ENCODE peak calls at places on chromosome 10, in eight cellular contexts. One of them, this sample, is unnamed.

GRCh38 chr10:88555190-88555894 is 27.8 kb downstream of the RNLS start:
- DNase-seq in upper lobe of right lung: no peak
- DNase-seq in suprapubic skin: no peak
- DNase-seq in GM13976: no peak
- DNase-seq in astrocyte of the spinal cord: no peak
- DNase-seq in GM10248: no peak
- DNase-seq in esophagus squamous epithelium: no peak
- DNase-seq in AG09319: no peak
- DNase-seq in this sample: peak; percentile 22

GRCh38 chr10:43093423-43094090 is 16.7 kb downstream of the RET start:
- DNase-seq in GM10248: no peak
- DNase-seq in upper lobe of right lung: no peak
- DNase-seq in GM13976: no peak
- DNase-seq in astrocyte of the spinal cord: no peak
- DNase-seq in esophagus squamous epithelium: no peak
- DNase-seq in suprapubic skin: no peak
- DNase-seq in AG09319: no peak
- DNase-seq in this sample: no peak

GRCh38 chr10:44394696-44395383 is 9.9 kb upstream of the CXCL12 start:
- DNase-seq in suprapubic skin: no peak
- DNase-seq in upper lobe of right lung: peak; percentile 27
- DNase-seq in esophagus squamous epithelium: no peak
- DNase-seq in astrocyte of the spinal cord: no peak
- DNase-seq in AG09319: no peak
- DNase-seq in GM10248: no peak
- DNase-seq in GM13976: no peak
- DNase-seq in this sample: no peak

GRCh38 chr10:129093641-129094040 is 373.4 kb upstream of the MGMT start:
- DNase-seq in AG09319: no peak
- DNase-seq in esophagus squamous epithelium: no peak
- DNase-seq in upper lobe of right lung: no peak
- DNase-seq in GM10248: no peak
- DNase-seq in GM13976: no peak
- DNase-seq in suprapubic skin: no peak
- DNase-seq in astrocyte of the spinal cord: no peak
- DNase-seq in this sample: no peak

GRCh38 chr10:59872892-59873463 is 33.4 kb downstream of the CCDC6 start:
- DNase-seq in suprapubic skin: no peak
- DNase-seq in GM13976: no peak
- DNase-seq in upper lobe of right lung: no peak
- DNase-seq in astrocyte of the spinal cord: peak; percentile 92
- DNase-seq in esophagus squamous epithelium: peak; percentile 6
- DNase-seq in GM10248: no peak
- DNase-seq in AG09319: peak; percentile 56
- DNase-seq in this sample: peak; percentile 98

GRCh38 chr10:5317547-5318107 is 47.1 kb upstream of the UCN3 start:
- DNase-seq in AG09319: no peak
- DNase-seq in GM10248: no peak
- DNase-seq in astrocyte of the spinal cord: peak; percentile 70
- DNase-seq in suprapubic skin: no peak
- DNase-seq in GM13976: no peak
- DNase-seq in upper lobe of right lung: no peak
- DNase-seq in esophagus squamous epithelium: no peak
- DNase-seq in this sample: peak; percentile 74

GRCh38 chr10:114691442-114691941 is 33.4 kb upstream of the ABLIM1 start:
- DNase-seq in suprapubic skin: no peak
- DNase-seq in astrocyte of the spinal cord: peak; percentile 69
- DNase-seq in upper lobe of right lung: no peak
- DNase-seq in GM10248: no peak
- DNase-seq in AG09319: no peak
- DNase-seq in esophagus squamous epithelium: no peak
- DNase-seq in GM13976: no peak
- DNase-seq in this sample: peak; percentile 79

GRCh38 chr10:78774614-78774998 is 294.2 kb upstream of the ZMIZ1 start:
- DNase-seq in esophagus squamous epithelium: no peak
- DNase-seq in AG09319: no peak
- DNase-seq in upper lobe of right lung: peak; percentile 34
- DNase-seq in astrocyte of the spinal cord: no peak
- DNase-seq in GM13976: no peak
- DNase-seq in suprapubic skin: no peak
- DNase-seq in GM10248: no peak
- DNase-seq in this sample: no peak

GRCh38 chr10:79274279-79275104 is 72.8 kb upstream of the PPIF start:
- DNase-seq in AG09319: no peak
- DNase-seq in astrocyte of the spinal cord: peak; percentile 58
- DNase-seq in GM13976: no peak
- DNase-seq in GM10248: no peak
- DNase-seq in esophagus squamous epithelium: no peak
- DNase-seq in upper lobe of right lung: peak; percentile 86
- DNase-seq in suprapubic skin: peak; percentile 93
- DNase-seq in this sample: peak; percentile 72

GRCh38 chr10:8130973-8131911 is 76.8 kb downstream of the GATA3 start:
- DNase-seq in esophagus squamous epithelium: no peak
- DNase-seq in GM10248: no peak
- DNase-seq in suprapubic skin: no peak
- DNase-seq in astrocyte of the spinal cord: peak; percentile 75
- DNase-seq in GM13976: no peak
- DNase-seq in AG09319: no peak
- DNase-seq in upper lobe of right lung: no peak
- DNase-seq in this sample: no peak

GRCh38 chr10:97866524-97867219 is 17.0 kb downstream of the GOLGA7B start:
- DNase-seq in suprapubic skin: no peak
- DNase-seq in esophagus squamous epithelium: no peak
- DNase-seq in GM10248: no peak
- DNase-seq in upper lobe of right lung: no peak
- DNase-seq in astrocyte of the spinal cord: no peak
- DNase-seq in AG09319: no peak
- DNase-seq in GM13976: no peak
- DNase-seq in this sample: no peak

GRCh38 chr10:98425511-98426352 is 10.8 kb upstream of the PYROXD2 start:
- DNase-seq in GM10248: peak; percentile 73
- DNase-seq in AG09319: no peak
- DNase-seq in suprapubic skin: no peak
- DNase-seq in astrocyte of the spinal cord: peak; percentile 18
- DNase-seq in esophagus squamous epithelium: no peak
- DNase-seq in upper lobe of right lung: peak; percentile 69
- DNase-seq in GM13976: peak; percentile 79
- DNase-seq in this sample: no peak

GRCh38 chr10:28774051-28774995 is 97.0 kb downstream of the BAMBI start:
- DNase-seq in GM10248: no peak
- DNase-seq in esophagus squamous epithelium: no peak
- DNase-seq in GM13976: no peak
- DNase-seq in suprapubic skin: no peak
- DNase-seq in AG09319: no peak
- DNase-seq in astrocyte of the spinal cord: no peak
- DNase-seq in upper lobe of right lung: no peak
- DNase-seq in this sample: no peak

GRCh38 chr10:67943917-67944316 is 59.5 kb downstream of the SIRT1 start:
- DNase-seq in upper lobe of right lung: no peak
- DNase-seq in suprapubic skin: no peak
- DNase-seq in GM13976: no peak
- DNase-seq in astrocyte of the spinal cord: no peak
- DNase-seq in GM10248: no peak
- DNase-seq in AG09319: no peak
- DNase-seq in esophagus squamous epithelium: no peak
- DNase-seq in this sample: no peak

GRCh38 chr10:49564461-49565009 is 25.6 kb upstream of the ERCC6 start:
- DNase-seq in astrocyte of the spinal cord: no peak
- DNase-seq in esophagus squamous epithelium: no peak
- DNase-seq in GM13976: no peak
- DNase-seq in GM10248: no peak
- DNase-seq in suprapubic skin: no peak
- DNase-seq in AG09319: no peak
- DNase-seq in upper lobe of right lung: no peak
- DNase-seq in this sample: no peak

GRCh38 chr10:26211781-26212444 is 4.7 kb upstream of the GAD2 start:
- DNase-seq in GM13976: no peak
- DNase-seq in suprapubic skin: no peak
- DNase-seq in astrocyte of the spinal cord: no peak
- DNase-seq in upper lobe of right lung: no peak
- DNase-seq in esophagus squamous epithelium: no peak
- DNase-seq in GM10248: no peak
- DNase-seq in AG09319: no peak
- DNase-seq in this sample: no peak

GRCh38 chr10:119541459-119542356 is 811 bp downstream of the RGS10 start:
- DNase-seq in AG09319: no peak
- DNase-seq in esophagus squamous epithelium: no peak
- DNase-seq in GM10248: peak; percentile 55
- DNase-seq in upper lobe of right lung: peak; percentile 83
- DNase-seq in astrocyte of the spinal cord: peak; percentile 16
- DNase-seq in GM13976: peak; percentile 62
- DNase-seq in suprapubic skin: no peak
- DNase-seq in this sample: peak; percentile 19

GRCh38 chr10:6406220-6407033 is 173.6 kb downstream of the PRKCQ start:
- DNase-seq in upper lobe of right lung: no peak
- DNase-seq in esophagus squamous epithelium: no peak
- DNase-seq in GM10248: peak; percentile 43
- DNase-seq in astrocyte of the spinal cord: peak; percentile 30
- DNase-seq in GM13976: peak; percentile 52
- DNase-seq in suprapubic skin: no peak
- DNase-seq in AG09319: no peak
- DNase-seq in this sample: peak; percentile 39

GRCh38 chr10:104327745-104328635 is 10.3 kb downstream of the ITPRIP start:
- DNase-seq in esophagus squamous epithelium: no peak
- DNase-seq in GM10248: no peak
- DNase-seq in GM13976: no peak
- DNase-seq in suprapubic skin: peak; percentile 72
- DNase-seq in upper lobe of right lung: no peak
- DNase-seq in AG09319: no peak
- DNase-seq in astrocyte of the spinal cord: peak; percentile 93
- DNase-seq in this sample: peak; percentile 90

GRCh38 chr10:86962981-86963310 is 4.5 kb downstream of the SNCG start:
- DNase-seq in upper lobe of right lung: no peak
- DNase-seq in esophagus squamous epithelium: no peak
- DNase-seq in AG09319: no peak
- DNase-seq in astrocyte of the spinal cord: no peak
- DNase-seq in GM10248: no peak
- DNase-seq in GM13976: no peak
- DNase-seq in suprapubic skin: peak; percentile 54
- DNase-seq in this sample: no peak

GRCh38 chr10:17961551-17962422 is 10.1 kb downstream of the SLC39A12 start:
- DNase-seq in astrocyte of the spinal cord: peak; percentile 33
- DNase-seq in GM10248: no peak
- DNase-seq in suprapubic skin: no peak
- DNase-seq in GM13976: no peak
- DNase-seq in AG09319: no peak
- DNase-seq in upper lobe of right lung: no peak
- DNase-seq in esophagus squamous epithelium: no peak
- DNase-seq in this sample: peak; percentile 91

GRCh38 chr10:97574374-97575100 is 2.0 kb downstream of the ANKRD2 start:
- DNase-seq in esophagus squamous epithelium: no peak
- DNase-seq in AG09319: no peak
- DNase-seq in GM13976: no peak
- DNase-seq in suprapubic skin: no peak
- DNase-seq in GM10248: no peak
- DNase-seq in upper lobe of right lung: peak; percentile 80
- DNase-seq in astrocyte of the spinal cord: peak; percentile 58
- DNase-seq in this sample: peak; percentile 68

GRCh38 chr10:136465-136762 is 1.2 kb downstream of the ZMYND11 start:
- DNase-seq in astrocyte of the spinal cord: no peak
- DNase-seq in GM10248: no peak
- DNase-seq in esophagus squamous epithelium: no peak
- DNase-seq in upper lobe of right lung: no peak
- DNase-seq in AG09319: no peak
- DNase-seq in suprapubic skin: no peak
- DNase-seq in GM13976: no peak
- DNase-seq in this sample: no peak
- TF ChIP-seq CTCF in astrocyte of the spinal cord: no peak
- TF ChIP-seq CTCF in GM10248: no peak
- TF ChIP-seq CTCF in esophagus squamous epithelium: no peak
- TF ChIP-seq CTCF in upper lobe of right lung: no peak
- TF ChIP-seq CTCF in AG09319: no peak
- TF ChIP-seq CTCF in suprapubic skin: no peak
- TF ChIP-seq CTCF in GM13976: no peak
- TF ChIP-seq CTCF in this sample: no peak

GRCh38 chr10:85105614-85106013 is 777.2 kb downstream of the CCSER2 start:
- DNase-seq in GM10248: no peak
- DNase-seq in astrocyte of the spinal cord: no peak
- DNase-seq in AG09319: no peak
- DNase-seq in esophagus squamous epithelium: no peak
- DNase-seq in suprapubic skin: no peak
- DNase-seq in GM13976: no peak
- DNase-seq in upper lobe of right lung: no peak
- DNase-seq in this sample: no peak
- TF ChIP-seq CTCF in GM10248: no peak
- TF ChIP-seq CTCF in astrocyte of the spinal cord: no peak
- TF ChIP-seq CTCF in AG09319: no peak
- TF ChIP-seq CTCF in esophagus squamous epithelium: no peak
- TF ChIP-seq CTCF in suprapubic skin: no peak
- TF ChIP-seq CTCF in GM13976: no peak
- TF ChIP-seq CTCF in upper lobe of right lung: no peak
- TF ChIP-seq CTCF in this sample: no peak

GRCh38 chr10:77296534-77297369 is 340.9 kb downstream of the KCNMA1 start:
- DNase-seq in GM10248: no peak
- DNase-seq in AG09319: no peak
- DNase-seq in upper lobe of right lung: no peak
- DNase-seq in esophagus squamous epithelium: no peak
- DNase-seq in GM13976: no peak
- DNase-seq in suprapubic skin: no peak
- DNase-seq in astrocyte of the spinal cord: no peak
- DNase-seq in this sample: no peak
- TF ChIP-seq CTCF in GM10248: no peak
- TF ChIP-seq CTCF in AG09319: no peak
- TF ChIP-seq CTCF in upper lobe of right lung: no peak
- TF ChIP-seq CTCF in esophagus squamous epithelium: no peak
- TF ChIP-seq CTCF in GM13976: no peak
- TF ChIP-seq CTCF in suprapubic skin: no peak
- TF ChIP-seq CTCF in astrocyte of the spinal cord: no peak
- TF ChIP-seq CTCF in this sample: no peak

DNA sequence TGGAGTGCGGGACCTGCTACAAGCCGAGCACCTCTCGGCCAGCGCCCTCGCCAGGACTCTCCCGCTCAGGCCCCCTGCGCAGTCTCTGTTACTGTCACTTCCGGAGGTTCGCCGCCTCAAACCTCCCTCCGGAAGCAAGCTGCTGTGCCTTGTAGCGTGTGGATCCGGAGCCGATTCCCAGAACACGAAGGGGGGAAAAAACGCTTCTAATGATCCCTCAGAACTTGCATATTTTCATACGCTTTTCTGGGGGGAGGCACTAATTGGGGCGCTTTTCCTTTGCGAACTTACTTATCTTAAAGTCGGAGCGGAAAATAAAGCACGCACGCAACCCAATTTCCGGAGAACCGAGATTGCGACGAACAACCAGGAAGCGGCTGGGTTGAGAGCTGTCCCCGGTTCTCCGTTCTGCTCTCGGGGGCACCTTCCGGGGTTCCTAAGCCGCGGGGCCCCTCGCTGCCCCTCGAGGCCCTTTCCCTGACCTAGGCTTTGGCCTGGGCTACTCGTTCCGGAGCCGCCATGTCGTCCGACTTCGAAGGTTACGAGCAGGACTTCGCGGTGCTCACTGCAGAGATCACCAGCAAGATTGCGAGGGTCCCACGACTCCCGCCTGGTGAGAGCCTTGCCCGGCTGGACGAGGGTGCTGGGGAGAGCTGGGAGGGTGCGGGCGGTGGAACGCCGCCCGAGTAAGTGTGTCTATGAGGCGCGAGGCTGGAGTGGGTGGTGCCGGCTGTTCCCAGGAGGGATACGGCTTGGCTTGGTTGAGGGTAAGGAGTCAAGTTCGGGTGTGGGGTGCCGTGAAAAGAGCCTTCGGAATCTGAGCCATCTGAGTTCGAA is at the start of the genes VTI1A and ZDHHC6:
- DNase-seq in GM13976: peak; percentile 88
- DNase-seq in GM10248: peak; percentile 86
- DNase-seq in AG09319: peak; percentile 42
- DNase-seq in esophagus squamous epithelium: peak; percentile 6
- DNase-seq in astrocyte of the spinal cord: peak; percentile 89
- DNase-seq in suprapubic skin: peak; percentile 91
- DNase-seq in upper lobe of right lung: peak; percentile 91
- DNase-seq in this sample: peak; percentile 88
- TF ChIP-seq CTCF in GM13976: no peak
- TF ChIP-seq CTCF in GM10248: no peak
- TF ChIP-seq CTCF in AG09319: peak; percentile 33
- TF ChIP-seq CTCF in esophagus squamous epithelium: no peak
- TF ChIP-seq CTCF in astrocyte of the spinal cord: peak; percentile 32
- TF ChIP-seq CTCF in suprapubic skin: no peak
- TF ChIP-seq CTCF in upper lobe of right lung: no peak
- TF ChIP-seq CTCF in this sample: peak; percentile 24